ENCODE peak calls at places on chromosomes 13 and 19, in six cellular contexts. One of them, this sample, is unnamed.

GRCh38 chr13:25473864-25474263 is 102.1 kb downstream of the ATP8A2 start:
- DNase-seq in hepatocyte: no peak
- DNase-seq in tibial artery: no peak
- DNase-seq in breast epithelium: no peak
- DNase-seq in stomach: no peak
- DNase-seq in Peyer's patch: no peak
- DNase-seq in this sample: no peak

GRCh38 chr19:17933414-17934129 is 757 bp downstream of the CCDC124 start:
- DNase-seq in Peyer's patch: no peak
- DNase-seq in hepatocyte: peak
- DNase-seq in breast epithelium: no peak
- DNase-seq in tibial artery: no peak
- DNase-seq in stomach: no peak
- DNase-seq in this sample: no peak

GRCh38 chr13:110915874-110916670 is 1.2 kb upstream of the ANKRD10 start:
- DNase-seq in hepatocyte: peak
- DNase-seq in Peyer's patch: no peak
- DNase-seq in breast epithelium: no peak
- DNase-seq in tibial artery: no peak
- DNase-seq in stomach: no peak
- DNase-seq in this sample: no peak

GRCh38 chr19:29139227-29139626 is 73.7 kb downstream of the UQCRFS1 start:
- DNase-seq in stomach: no peak
- DNase-seq in Peyer's patch: no peak
- DNase-seq in tibial artery: no peak
- DNase-seq in breast epithelium: no peak
- DNase-seq in hepatocyte: no peak
- DNase-seq in this sample: no peak

GRCh38 chr13:26200811-26201210 is 21.3 kb downstream of the RNF6 start:
- DNase-seq in tibial artery: no peak
- DNase-seq in hepatocyte: no peak
- DNase-seq in Peyer's patch: no peak
- DNase-seq in stomach: no peak
- DNase-seq in breast epithelium: no peak
- DNase-seq in this sample: no peak

GRCh38 chr19:39430675-39431593 is 4.8 kb downstream of the RPS16 start:
- DNase-seq in Peyer's patch: peak
- DNase-seq in breast epithelium: no peak
- DNase-seq in stomach: no peak
- DNase-seq in tibial artery: no peak
- DNase-seq in hepatocyte: peak
- DNase-seq in this sample: no peak

GRCh38 chr19:31214086-31214485 is 135.2 kb downstream of the TSHZ3 start:
- DNase-seq in breast epithelium: peak
- DNase-seq in Peyer's patch: peak
- DNase-seq in tibial artery: peak
- DNase-seq in stomach: peak
- DNase-seq in hepatocyte: peak
- DNase-seq in this sample: no peak

GRCh38 chr13:99600318-99600717 is 99.0 kb downstream of the TM9SF2 start:
- DNase-seq in breast epithelium: no peak
- DNase-seq in tibial artery: no peak
- DNase-seq in stomach: no peak
- DNase-seq in hepatocyte: no peak
- DNase-seq in Peyer's patch: no peak
- DNase-seq in this sample: no peak

GRCh38 chr13:114142640-114143490 is 10.4 kb upstream of the RASA3 start:
- DNase-seq in tibial artery: peak
- DNase-seq in Peyer's patch: peak
- DNase-seq in hepatocyte: no peak
- DNase-seq in stomach: peak
- DNase-seq in breast epithelium: no peak
- DNase-seq in this sample: no peak

GRCh38 chr13:98664047-98664446 is 87.1 kb upstream of the STK24 start:
- DNase-seq in hepatocyte: no peak
- DNase-seq in Peyer's patch: no peak
- DNase-seq in tibial artery: no peak
- DNase-seq in stomach: no peak
- DNase-seq in breast epithelium: no peak
- DNase-seq in this sample: no peak

GRCh38 chr13:53206455-53206854 is 177.8 kb downstream of the OLFM4 start:
- DNase-seq in hepatocyte: no peak
- DNase-seq in stomach: no peak
- DNase-seq in Peyer's patch: no peak
- DNase-seq in breast epithelium: no peak
- DNase-seq in tibial artery: no peak
- DNase-seq in this sample: no peak

GRCh38 chr19:38852231-38853044 is 2.7 kb upstream of the HNRNPL start:
- DNase-seq in tibial artery: peak
- DNase-seq in hepatocyte: peak
- DNase-seq in stomach: peak
- DNase-seq in breast epithelium: peak
- DNase-seq in Peyer's patch: peak
- DNase-seq in this sample: no peak

GRCh38 chr13:24005711-24006281 is 108.5 kb upstream of the C1QTNF9B start:
- DNase-seq in breast epithelium: no peak
- DNase-seq in hepatocyte: no peak
- DNase-seq in tibial artery: no peak
- DNase-seq in stomach: no peak
- DNase-seq in Peyer's patch: no peak
- DNase-seq in this sample: no peak

GRCh38 chr19:6740589-6741348 is 1.3 kb downstream of the TRIP10 start:
- DNase-seq in breast epithelium: no peak
- DNase-seq in Peyer's patch: peak
- DNase-seq in stomach: peak
- DNase-seq in hepatocyte: peak
- DNase-seq in tibial artery: peak
- DNase-seq in this sample: no peak

GRCh38 chr13:20197361-20197834 is 4.7 kb upstream of the GJB2 start:
- DNase-seq in breast epithelium: no peak
- DNase-seq in tibial artery: no peak
- DNase-seq in stomach: no peak
- DNase-seq in hepatocyte: peak
- DNase-seq in Peyer's patch: no peak
- DNase-seq in this sample: no peak

GRCh38 chr19:33659835-33660234 is 38.1 kb downstream of the CHST8 start:
- DNase-seq in breast epithelium: no peak
- DNase-seq in Peyer's patch: peak
- DNase-seq in tibial artery: no peak
- DNase-seq in stomach: no peak
- DNase-seq in hepatocyte: no peak
- DNase-seq in this sample: no peak

GRCh38 chr13:73556902-73557301 is 498.1 kb downstream of the KLF5 start:
- DNase-seq in breast epithelium: no peak
- DNase-seq in tibial artery: no peak
- DNase-seq in stomach: no peak
- DNase-seq in Peyer's patch: no peak
- DNase-seq in hepatocyte: peak
- DNase-seq in this sample: no peak

GRCh38 chr13:64997438-64997837 is 2232.7 kb downstream of the PCDH9 start:
- DNase-seq in breast epithelium: no peak
- DNase-seq in stomach: no peak
- DNase-seq in Peyer's patch: no peak
- DNase-seq in tibial artery: no peak
- DNase-seq in hepatocyte: no peak
- DNase-seq in this sample: no peak

GRCh38 chr13:109784590-109785140 is 1.7 kb downstream of the IRS2 start:
- DNase-seq in hepatocyte: peak
- DNase-seq in breast epithelium: peak
- DNase-seq in stomach: peak
- DNase-seq in tibial artery: peak
- DNase-seq in Peyer's patch: peak
- DNase-seq in this sample: peak

GRCh38 chr19:14091885-14092462 is 1.4 kb upstream of the SAMD1 start:
- DNase-seq in Peyer's patch: peak
- DNase-seq in hepatocyte: no peak
- DNase-seq in stomach: no peak
- DNase-seq in tibial artery: no peak
- DNase-seq in breast epithelium: no peak
- DNase-seq in this sample: no peak

GRCh38 chr13:20375871-20376270 is 143.8 kb upstream of the GJB6 start:
- DNase-seq in breast epithelium: no peak
- DNase-seq in stomach: no peak
- DNase-seq in tibial artery: no peak
- DNase-seq in Peyer's patch: no peak
- DNase-seq in hepatocyte: no peak
- DNase-seq in this sample: no peak

GRCh38 chr13:99614465-99614885 is 113.2 kb downstream of the TM9SF2 start:
- DNase-seq in hepatocyte: peak
- DNase-seq in stomach: peak
- DNase-seq in tibial artery: no peak
- DNase-seq in Peyer's patch: peak
- DNase-seq in breast epithelium: no peak
- DNase-seq in this sample: no peak

GRCh38 chr13:40982772-40983171 is 36.3 kb downstream of the ELF1 start:
- DNase-seq in breast epithelium: no peak
- DNase-seq in stomach: no peak
- DNase-seq in Peyer's patch: peak
- DNase-seq in hepatocyte: peak
- DNase-seq in tibial artery: no peak
- DNase-seq in this sample: no peak

GRCh38 chr13:98785405-98785804 is 32.9 kb upstream of the SLC15A1 start:
- DNase-seq in hepatocyte: no peak
- DNase-seq in Peyer's patch: peak
- DNase-seq in tibial artery: no peak
- DNase-seq in stomach: no peak
- DNase-seq in breast epithelium: no peak
- DNase-seq in this sample: no peak

GRCh38 chr19:35116085-35116801 is 620 bp downstream of the FXYD3 start:
- DNase-seq in breast epithelium: peak
- DNase-seq in hepatocyte: peak
- DNase-seq in stomach: peak
- DNase-seq in tibial artery: no peak
- DNase-seq in Peyer's patch: peak
- DNase-seq in this sample: no peak

GRCh38 chr13:65378943-65379519 is 1851.1 kb downstream of the PCDH9 start:
- DNase-seq in hepatocyte: no peak
- DNase-seq in Peyer's patch: no peak
- DNase-seq in tibial artery: no peak
- DNase-seq in stomach: no peak
- DNase-seq in breast epithelium: no peak
- DNase-seq in this sample: no peak

GRCh38 chr13:30431269-30431950 is 9.1 kb downstream of the UBE2L5 start:
- DNase-seq in Peyer's patch: no peak
- DNase-seq in hepatocyte: peak
- DNase-seq in tibial artery: no peak
- DNase-seq in breast epithelium: no peak
- DNase-seq in stomach: no peak
- DNase-seq in this sample: no peak

GRCh38 chr19:40178756-40179155 is 12.5 kb upstream of the MAP3K10 start:
- DNase-seq in Peyer's patch: no peak
- DNase-seq in hepatocyte: no peak
- DNase-seq in stomach: no peak
- DNase-seq in breast epithelium: no peak
- DNase-seq in tibial artery: no peak
- DNase-seq in this sample: no peak

GRCh38 chr19:48810151-48810550 is 678 bp downstream of the BCAT2 start:
- DNase-seq in Peyer's patch: no peak
- DNase-seq in breast epithelium: no peak
- DNase-seq in tibial artery: no peak
- DNase-seq in hepatocyte: peak
- DNase-seq in stomach: no peak
- DNase-seq in this sample: no peak

GRCh38 chr19:5503598-5503997 is 48.4 kb downstream of the ZNRF4 start:
- DNase-seq in hepatocyte: no peak
- DNase-seq in stomach: no peak
- DNase-seq in Peyer's patch: no peak
- DNase-seq in tibial artery: no peak
- DNase-seq in breast epithelium: no peak
- DNase-seq in this sample: no peak
- TF ChIP-seq CTCF in hepatocyte: no peak
- TF ChIP-seq CTCF in stomach: no peak
- TF ChIP-seq CTCF in Peyer's patch: no peak
- TF ChIP-seq CTCF in tibial artery: no peak
- TF ChIP-seq CTCF in breast epithelium: no peak
- TF ChIP-seq CTCF in this sample: no peak

GRCh38 chr19:10087296-10088061 is 1.4 kb downstream of the SHFL start:
- DNase-seq in hepatocyte: no peak
- DNase-seq in tibial artery: no peak
- DNase-seq in Peyer's patch: no peak
- DNase-seq in stomach: no peak
- DNase-seq in breast epithelium: no peak
- DNase-seq in this sample: no peak

GRCh38 chr19:10086032-10086903 is at the start of gene SHFL:
- DNase-seq in stomach: peak
- DNase-seq in Peyer's patch: peak
- DNase-seq in breast epithelium: peak
- DNase-seq in hepatocyte: peak
- DNase-seq in tibial artery: peak
- DNase-seq in this sample: no peak

GRCh38 chr19:10084803-10085202 is 1.3 kb upstream of the SHFL start:
- DNase-seq in hepatocyte: no peak
- DNase-seq in breast epithelium: no peak
- DNase-seq in tibial artery: no peak
- DNase-seq in stomach: no peak
- DNase-seq in Peyer's patch: no peak
- DNase-seq in this sample: no peak

GRCh38 chr19:10085641-10086031 is 481 bp upstream of the SHFL start:
- DNase-seq in breast epithelium: no peak
- DNase-seq in stomach: no peak
- DNase-seq in Peyer's patch: no peak
- DNase-seq in tibial artery: no peak
- DNase-seq in hepatocyte: no peak
- DNase-seq in this sample: no peak

GRCh38 chr19:10086904-10087256 is 763 bp downstream of the SHFL start:
- DNase-seq in hepatocyte: no peak
- DNase-seq in stomach: no peak
- DNase-seq in Peyer's patch: no peak
- DNase-seq in tibial artery: no peak
- DNase-seq in breast epithelium: no peak
- DNase-seq in this sample: no peak
- H3K27ac ChIP-seq in hepatocyte: peak
- H3K27ac ChIP-seq in stomach: peak
- H3K27ac ChIP-seq in Peyer's patch: peak
- H3K27ac ChIP-seq in tibial artery: peak
- H3K27ac ChIP-seq in breast epithelium: peak
- H3K27ac ChIP-seq in this sample: peak

GRCh38 chr13:107680115-107680514 is 535.2 kb downstream of the LIG4 start:
- DNase-seq in breast epithelium: no peak
- DNase-seq in stomach: no peak
- DNase-seq in hepatocyte: no peak
- DNase-seq in Peyer's patch: no peak
- DNase-seq in tibial artery: no peak
- DNase-seq in this sample: no peak
- TF ChIP-seq CTCF in breast epithelium: no peak
- TF ChIP-seq CTCF in stomach: no peak
- TF ChIP-seq CTCF in hepatocyte: no peak
- TF ChIP-seq CTCF in Peyer's patch: no peak
- TF ChIP-seq CTCF in tibial artery: no peak
- TF ChIP-seq CTCF in this sample: no peak

DNA sequence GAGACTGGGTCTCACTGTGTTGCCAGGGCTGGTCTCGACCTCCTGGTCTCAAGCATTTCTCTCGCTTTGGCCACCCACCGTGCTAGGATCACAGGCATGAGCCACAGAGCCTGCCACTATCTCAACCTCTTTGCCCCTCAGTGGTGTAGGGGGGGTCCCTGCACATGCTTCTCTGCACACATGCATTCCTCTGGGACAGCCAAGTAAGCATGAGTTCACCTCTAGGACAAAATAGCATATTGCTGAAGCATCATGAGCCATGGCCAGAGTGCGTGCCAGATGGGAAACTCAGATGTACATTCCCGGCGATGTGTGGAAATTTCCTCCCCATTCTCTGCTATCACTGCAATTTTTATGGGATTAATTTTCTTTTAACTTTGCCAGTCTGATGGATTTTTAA is 23.1 kb downstream of the CHAF1A start:
- DNase-seq in breast epithelium: no peak
- DNase-seq in tibial artery: no peak
- DNase-seq in stomach: no peak
- DNase-seq in Peyer's patch: no peak
- DNase-seq in hepatocyte: no peak
- DNase-seq in this sample: no peak
- H3K27ac ChIP-seq in breast epithelium: no peak
- H3K27ac ChIP-seq in tibial artery: no peak
- H3K27ac ChIP-seq in stomach: no peak
- H3K27ac ChIP-seq in Peyer's patch: no peak
- H3K27ac ChIP-seq in hepatocyte: no peak
- H3K27ac ChIP-seq in this sample: no peak